ENCODE peak calls at places on chromosome 21, in five cellular contexts. One of them, this sample, is unnamed.

GRCh38 chr21:15893902-15894301 is 164.1 kb downstream of the USP25 start:
- DNase-seq in A549: no peak
- DNase-seq in H1: no peak
- DNase-seq in HepG2: no peak
- DNase-seq in K562: no peak
- DNase-seq in this sample: no peak

GRCh38 chr21:15533618-15534017 is 196.2 kb upstream of the USP25 start:
- DNase-seq in A549: no peak
- DNase-seq in H1: no peak
- DNase-seq in HepG2: no peak
- DNase-seq in K562: no peak
- DNase-seq in this sample: no peak

GRCh38 chr21:31426235-31426797 is 82.3 kb upstream of the TIAM1 start:
- DNase-seq in A549: no peak
- DNase-seq in HepG2: no peak
- DNase-seq in H1: no peak
- DNase-seq in K562: no peak
- DNase-seq in this sample: no peak

GRCh38 chr21:31683029-31683428 is 23.5 kb downstream of the SOD1 start:
- DNase-seq in K562: no peak
- DNase-seq in HepG2: no peak
- DNase-seq in A549: no peak
- DNase-seq in H1: no peak
- DNase-seq in this sample: no peak

GRCh38 chr21:15034126-15034848 is 30.5 kb downstream of the NRIP1 start:
- DNase-seq in K562: no peak
- DNase-seq in HepG2: no peak
- DNase-seq in A549: no peak
- DNase-seq in H1: no peak
- DNase-seq in this sample: peak; percentile 72

GRCh38 chr21:30463713-30464112 is 16.5 kb downstream of the KRTAP19-1 start:
- DNase-seq in HepG2: no peak
- DNase-seq in K562: no peak
- DNase-seq in A549: peak; percentile 1
- DNase-seq in H1: no peak
- DNase-seq in this sample: no peak

GRCh38 chr21:46110499-46111192 is 12.7 kb downstream of the COL6A2 start:
- DNase-seq in H1: peak; percentile 52
- DNase-seq in HepG2: no peak
- DNase-seq in A549: no peak
- DNase-seq in K562: no peak
- DNase-seq in this sample: no peak

GRCh38 chr21:46634966-46635323 is 529 bp upstream of the PRMT2 start:
- DNase-seq in K562: peak; percentile 90
- DNase-seq in HepG2: peak; percentile 70
- DNase-seq in H1: no peak
- DNase-seq in A549: peak; percentile 79
- DNase-seq in this sample: peak; percentile 87

GRCh38 chr21:45873418-45873817 is 108.2 kb upstream of the COL6A1 start:
- DNase-seq in HepG2: no peak
- DNase-seq in K562: no peak
- DNase-seq in H1: no peak
- DNase-seq in A549: no peak
- DNase-seq in this sample: no peak

GRCh38 chr21:27291006-27291405 is 324.1 kb upstream of the ADAMTS5 start:
- DNase-seq in K562: no peak
- DNase-seq in HepG2: no peak
- DNase-seq in A549: no peak
- DNase-seq in H1: no peak
- DNase-seq in this sample: no peak

GRCh38 chr21:46116189-46116845 is 18.4 kb downstream of the COL6A2 start:
- DNase-seq in H1: peak; percentile 38
- DNase-seq in K562: no peak
- DNase-seq in A549: no peak
- DNase-seq in HepG2: no peak
- DNase-seq in this sample: no peak

GRCh38 chr21:15809818-15810217 is 80.0 kb downstream of the USP25 start:
- DNase-seq in K562: no peak
- DNase-seq in HepG2: no peak
- DNase-seq in A549: no peak
- DNase-seq in H1: no peak
- DNase-seq in this sample: peak; percentile 78

GRCh38 chr21:29335720-29336119 is 37.0 kb downstream of the BACH1 start:
- DNase-seq in H1: no peak
- DNase-seq in A549: no peak
- DNase-seq in K562: no peak
- DNase-seq in HepG2: no peak
- DNase-seq in this sample: peak; percentile 61

GRCh38 chr21:29568020-29568419 is 269.3 kb downstream of the BACH1 start:
- DNase-seq in A549: no peak
- DNase-seq in HepG2: no peak
- DNase-seq in K562: no peak
- DNase-seq in H1: no peak
- DNase-seq in this sample: no peak

GRCh38 chr21:35408401-35408800 is 359.3 kb upstream of the RUNX1 start:
- DNase-seq in K562: no peak
- DNase-seq in HepG2: no peak
- DNase-seq in A549: no peak
- DNase-seq in H1: no peak
- DNase-seq in this sample: peak; percentile 58

GRCh38 chr21:21102874-21103273 is 104.7 kb downstream of the NCAM2 start:
- DNase-seq in A549: no peak
- DNase-seq in HepG2: no peak
- DNase-seq in K562: no peak
- DNase-seq in H1: no peak
- DNase-seq in this sample: no peak

GRCh38 chr21:28391938-28392337 is 600.7 kb downstream of the LTN1 start:
- DNase-seq in H1: no peak
- DNase-seq in A549: no peak
- DNase-seq in HepG2: no peak
- DNase-seq in K562: no peak
- DNase-seq in this sample: peak; percentile 23

DNA sequence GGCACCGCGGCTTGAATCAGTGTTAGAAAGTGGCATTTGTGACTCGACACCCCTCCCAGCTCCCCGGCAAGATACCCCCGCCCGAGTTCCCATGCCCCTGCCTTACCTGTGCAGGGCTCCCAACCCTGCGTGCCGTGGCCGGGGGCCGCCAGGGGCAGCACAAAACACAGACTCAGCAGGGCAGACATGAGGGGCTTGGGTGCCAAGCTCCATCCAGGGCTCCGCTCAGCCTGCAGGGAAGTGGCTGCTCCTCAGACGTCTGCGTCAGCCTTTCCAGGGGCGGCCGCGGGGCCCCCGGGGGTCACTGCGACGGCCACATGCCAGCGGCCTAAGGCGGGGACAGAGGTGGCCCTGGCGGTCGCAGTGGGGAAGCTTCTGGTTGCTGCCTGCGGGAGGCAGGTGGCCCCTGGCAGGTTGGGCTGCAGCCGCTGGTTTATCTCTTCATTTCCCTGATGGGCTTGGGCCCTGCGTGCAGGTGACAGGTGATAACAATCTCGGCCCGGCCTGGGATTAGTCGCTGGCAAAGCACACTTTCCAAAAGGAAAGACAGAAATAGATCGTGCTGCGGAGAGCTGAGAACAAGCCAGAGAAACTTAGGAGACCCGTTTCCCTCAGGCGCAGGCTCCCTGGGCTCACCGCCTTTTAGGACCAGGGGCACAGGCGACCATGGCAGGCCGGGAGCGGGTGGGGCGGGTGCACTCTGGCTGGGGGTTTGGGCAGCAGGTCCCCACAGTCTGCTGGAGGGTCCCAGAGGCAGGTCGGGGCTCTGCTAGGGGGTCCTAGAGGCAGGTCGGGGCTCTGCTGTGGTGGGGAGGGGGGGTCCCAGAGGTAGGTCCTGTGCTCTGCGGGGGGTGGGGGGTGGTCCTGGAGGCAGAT is at the start of gene TSPEAR:
- DNase-seq in HepG2: no peak
- DNase-seq in H1: peak; percentile 65
- DNase-seq in A549: no peak
- DNase-seq in K562: no peak
- DNase-seq in this sample: no peak
- TF ChIP-seq MAFK in HepG2: no peak
- TF ChIP-seq MAFK in H1: no peak
- TF ChIP-seq MAFK in A549: no peak
- TF ChIP-seq MAFK in K562: no peak
- TF ChIP-seq MAFK in this sample: no peak

GRCh38 chr21:42108554-42108885 is 37.4 kb downstream of the UMODL1 start:
- DNase-seq in K562: no peak
- DNase-seq in A549: no peak
- DNase-seq in H1: no peak
- DNase-seq in HepG2: no peak
- DNase-seq in this sample: no peak

GRCh38 chr21:42107881-42108553 is 36.9 kb downstream of the UMODL1 start:
- DNase-seq in H1: no peak
- DNase-seq in HepG2: peak; percentile 34
- DNase-seq in A549: peak; percentile 51
- DNase-seq in K562: peak; percentile 70
- DNase-seq in this sample: peak; percentile 65

GRCh38 chr21:42106425-42106824 is 35.3 kb downstream of the UMODL1 start:
- DNase-seq in A549: no peak
- DNase-seq in K562: no peak
- DNase-seq in HepG2: no peak
- DNase-seq in H1: no peak
- DNase-seq in this sample: no peak

GRCh38 chr21:42105916-42106315 is 34.8 kb downstream of the UMODL1 start:
- DNase-seq in A549: no peak
- DNase-seq in K562: no peak
- DNase-seq in HepG2: no peak
- DNase-seq in H1: no peak
- DNase-seq in this sample: no peak

GRCh38 chr21:42107177-42107880 is 36.2 kb downstream of the UMODL1 start:
- DNase-seq in K562: no peak
- DNase-seq in A549: no peak
- DNase-seq in HepG2: no peak
- DNase-seq in H1: peak; percentile 78
- DNase-seq in this sample: no peak
- TF ChIP-seq MAFK in K562: no peak
- TF ChIP-seq MAFK in A549: no peak
- TF ChIP-seq MAFK in HepG2: no peak
- TF ChIP-seq MAFK in H1: no peak
- TF ChIP-seq MAFK in this sample: no peak

GRCh38 chr21:33268736-33269441 is 2.7 kb downstream of the IL10RB start:
- DNase-seq in H1: no peak
- DNase-seq in HepG2: peak; percentile 29
- DNase-seq in A549: peak; percentile 22
- DNase-seq in K562: no peak
- DNase-seq in this sample: no peak
- TF ChIP-seq MAFK in H1: no peak
- TF ChIP-seq MAFK in HepG2: no peak
- TF ChIP-seq MAFK in A549: no peak
- TF ChIP-seq MAFK in K562: no peak
- TF ChIP-seq MAFK in this sample: no peak

GRCh38 chr21:38918629-38919346 is 113.1 kb downstream of the ETS2 start:
- DNase-seq in K562: no peak
- DNase-seq in H1: no peak
- DNase-seq in A549: no peak
- DNase-seq in HepG2: peak; percentile 90
- DNase-seq in this sample: no peak

GRCh38 chr21:38914531-38915385 is 109.0 kb downstream of the ETS2 start:
- DNase-seq in H1: peak; percentile 51
- DNase-seq in K562: no peak
- DNase-seq in A549: no peak
- DNase-seq in HepG2: peak; percentile 25
- DNase-seq in this sample: peak; percentile 29

GRCh38 chr21:38915546-38915945 is 109.8 kb downstream of the ETS2 start:
- DNase-seq in K562: no peak
- DNase-seq in H1: no peak
- DNase-seq in HepG2: no peak
- DNase-seq in A549: no peak
- DNase-seq in this sample: no peak

GRCh38 chr21:38916214-38916964 is 110.7 kb downstream of the ETS2 start:
- DNase-seq in H1: no peak
- DNase-seq in HepG2: peak; percentile 54
- DNase-seq in A549: no peak
- DNase-seq in K562: no peak
- DNase-seq in this sample: no peak

GRCh38 chr21:38917045-38917774 is 111.5 kb downstream of the ETS2 start:
- DNase-seq in HepG2: peak; percentile 94
- DNase-seq in K562: no peak
- DNase-seq in H1: no peak
- DNase-seq in A549: no peak
- DNase-seq in this sample: no peak
- TF ChIP-seq MAFK in HepG2: no peak
- TF ChIP-seq MAFK in K562: no peak
- TF ChIP-seq MAFK in H1: no peak
- TF ChIP-seq MAFK in A549: no peak
- TF ChIP-seq MAFK in this sample: no peak

GRCh38 chr21:38258803-38259485 is 2.2 kb downstream of the KCNJ15 start:
- DNase-seq in H1: no peak
- DNase-seq in K562: no peak
- DNase-seq in A549: peak; percentile 87
- DNase-seq in HepG2: no peak
- DNase-seq in this sample: peak; percentile 98
- TF ChIP-seq MAFK in H1: no peak
- TF ChIP-seq MAFK in K562: no peak
- TF ChIP-seq MAFK in A549: peak; percentile 17
- TF ChIP-seq MAFK in HepG2: no peak
- TF ChIP-seq MAFK in this sample: peak; percentile 54

GRCh38 chr21:26115899-26116298 is 54.7 kb downstream of the APP start:
- DNase-seq in HepG2: no peak
- DNase-seq in H1: no peak
- DNase-seq in A549: peak; percentile 6
- DNase-seq in K562: no peak
- DNase-seq in this sample: peak; percentile 75

GRCh38 chr21:26115346-26115745 is 55.2 kb downstream of the APP start:
- DNase-seq in HepG2: no peak
- DNase-seq in A549: peak; percentile 22
- DNase-seq in K562: no peak
- DNase-seq in H1: no peak
- DNase-seq in this sample: no peak

GRCh38 chr21:26117972-26118367 is 52.6 kb downstream of the APP start:
- DNase-seq in HepG2: no peak
- DNase-seq in H1: no peak
- DNase-seq in A549: no peak
- DNase-seq in K562: no peak
- DNase-seq in this sample: no peak

GRCh38 chr21:26117324-26117971 is 53.1 kb downstream of the APP start:
- DNase-seq in H1: no peak
- DNase-seq in HepG2: no peak
- DNase-seq in A549: no peak
- DNase-seq in K562: no peak
- DNase-seq in this sample: no peak

GRCh38 chr21:26116456-26117011 is 54.0 kb downstream of the APP start:
- DNase-seq in H1: no peak
- DNase-seq in A549: no peak
- DNase-seq in K562: no peak
- DNase-seq in HepG2: peak; percentile 23
- DNase-seq in this sample: peak; percentile 44
- TF ChIP-seq MAFK in H1: no peak
- TF ChIP-seq MAFK in A549: no peak
- TF ChIP-seq MAFK in K562: no peak
- TF ChIP-seq MAFK in HepG2: no peak
- TF ChIP-seq MAFK in this sample: no peak

GRCh38 chr21:42189860-42190491 is 29.0 kb upstream of the ABCG1 start:
- DNase-seq in H1: no peak
- DNase-seq in A549: no peak
- DNase-seq in HepG2: no peak
- DNase-seq in K562: no peak
- DNase-seq in this sample: no peak
- TF ChIP-seq MAFK in H1: no peak
- TF ChIP-seq MAFK in A549: no peak
- TF ChIP-seq MAFK in HepG2: no peak
- TF ChIP-seq MAFK in K562: no peak
- TF ChIP-seq MAFK in this sample: no peak